ENCODE peak calls at places on chromosomes 5 and 9, in eight cellular contexts. J is H7; C is activated CD8-positive, alpha-beta memory T cell treated with anti-CD3 and anti-CD28 coated beads for 4 hours; Z is foreskin melanocyte; X is putamen; L is Ammon's horn; O is GM10248; E is stomach. W is an unnamed sample.

GRCh38 chr5:131795879-131796792 is 681 bp downstream of the FNIP1 start:
- DNase-seq in L (peak; percentile 70), X (peak; percentile 69), Z (no peak), C (no peak), E (peak; percentile 80), J (peak; percentile 73), O (peak; percentile 40), W (peak; percentile 53)

GRCh38 chr5:180990086-180990888 is 1.6 kb downstream of the BTNL3 start:
- DNase-seq in X (no peak), O (no peak), E (no peak), J (no peak), C (no peak), Z (no peak), L (no peak), W (no peak)

GRCh38 chr9:21559402-21560280 is 77.5 kb upstream of the IFNE start:
- DNase-seq in O (peak; percentile 52), E (peak; percentile 79), C (peak; percentile 17), L (peak; percentile 15), J (peak; percentile 92), Z (peak; percentile 23), X (no peak), W (no peak)

GRCh38 chr5:175713930-175714329 is 56.1 kb downstream of the HRH2 start:
- DNase-seq in X (no peak), O (no peak), C (no peak), J (no peak), Z (no peak), L (no peak), E (peak; percentile 1), W (no peak)

GRCh38 chr9:16062542-16063240 is 509.8 kb downstream of the CCDC171 start:
- DNase-seq in C (no peak), X (no peak), L (no peak), O (no peak), Z (no peak), E (no peak), J (no peak), W (no peak)

GRCh38 chr5:177600458-177601018 is 606 bp downstream of the B4GALT7 start:
- DNase-seq in L (peak; percentile 53), E (no peak), C (no peak), X (no peak), O (no peak), J (no peak), Z (no peak), W (no peak)

GRCh38 chr5:131258733-131259132 is 5.1 kb upstream of the CDC42SE2 start:
- DNase-seq in J (no peak), C (no peak), L (no peak), E (no peak), X (no peak), Z (no peak), O (no peak), W (no peak)

GRCh38 chr5:39256472-39256871 is 37.1 kb upstream of the FYB1 start:
- DNase-seq in C (no peak), J (no peak), E (no peak), L (no peak), Z (no peak), O (peak; percentile 20), X (no peak), W (no peak)

GRCh38 chr5:83503662-83504061 is 32.1 kb downstream of the VCAN start:
- DNase-seq in J (no peak), O (no peak), C (no peak), L (peak; percentile 29), E (no peak), Z (no peak), X (no peak), W (no peak)

GRCh38 chr9:69200071-69200470 is 26.0 kb downstream of the TJP2 start:
- DNase-seq in E (no peak), X (no peak), J (peak; percentile 38), C (no peak), Z (no peak), L (no peak), O (no peak), W (no peak)

GRCh38 chr5:180611140-180611850 is 20.0 kb upstream of the SCGB3A1 start:
- DNase-seq in X (no peak), Z (no peak), O (no peak), J (peak; percentile 84), E (no peak), L (no peak), C (no peak), W (no peak)

GRCh38 chr5:155943516-155944407 is 383.2 kb upstream of the SGCD start:
- DNase-seq in J (peak; percentile 41), O (peak; percentile 40), E (no peak), L (peak; percentile 81), C (no peak), X (peak; percentile 34), Z (peak; percentile 59), W (no peak)

GRCh38 chr5:137564475-137564961 is 65.4 kb upstream of the SPOCK1 start:
- DNase-seq in C (no peak), L (peak; percentile 21), X (no peak), O (no peak), Z (no peak), E (no peak), J (no peak), W (no peak)

GRCh38 chr5:177006265-177006972 is at the start of gene UIMC1:
- DNase-seq in L (peak; percentile 88), Z (peak; percentile 84), X (peak; percentile 89), C (peak; percentile 88), J (peak; percentile 97), E (peak; percentile 93), O (peak; percentile 95), W (peak; percentile 80)

GRCh38 chr9:93302586-93303257 is 118.8 kb downstream of the WNK2 start:
- DNase-seq in C (peak; percentile 19), E (peak; percentile 75), O (peak; percentile 74), L (peak; percentile 53), Z (peak; percentile 51), J (peak; percentile 91), X (no peak), W (no peak)

GRCh38 chr5:79806741-79807140 is 117.1 kb downstream of the CMYA5 start:
- DNase-seq in O (no peak), Z (peak; percentile 91), J (peak; percentile 12), X (peak; percentile 70), L (peak; percentile 79), E (no peak), C (no peak), W (peak; percentile 21)

GRCh38 chr5:88671808-88672499 is 211.0 kb downstream of the MEF2C start:
- DNase-seq in C (no peak), Z (no peak), J (peak; percentile 88), L (peak; percentile 23), O (no peak), X (peak; percentile 49), E (no peak), W (no peak)

GRCh38 chr5:131303537-131303936 is 39.7 kb downstream of the CDC42SE2 start:
- DNase-seq in L (no peak), E (no peak), C (no peak), O (no peak), X (no peak), Z (no peak), J (no peak), W (no peak)

GRCh38 chr9:19748278-19749126 is 40.3 kb downstream of the SLC24A2 start:
- DNase-seq in C (no peak), Z (no peak), L (no peak), X (no peak), J (no peak), O (no peak), E (no peak), W (no peak)

GRCh38 chr5:125277494-125278154 is 531.2 kb upstream of the ZNF608 start:
- DNase-seq in E (no peak), L (peak; percentile 9), X (peak; percentile 62), J (no peak), C (no peak), O (no peak), Z (no peak), W (no peak)

GRCh38 chr9:33415152-33416038 is 13.0 kb upstream of the AQP7 start:
- DNase-seq in J (peak; percentile 92), Z (no peak), X (no peak), C (peak; percentile 49), E (peak; percentile 93), L (peak; percentile 41), O (peak; percentile 84), W (no peak)

W was measured in amygdala.